ENCODE peak calls at places on chromosomes 1 and 21, in eight cellular contexts. X, F, K, H, O, D, M and U are unnamed samples.

GRCh38 chr1:227033880-227034279 is 93.8 kb downstream of the COQ8A start:
- DNase-seq in D (no peak), H (no peak), O (no peak), M (no peak), F (no peak), K (no peak), X (no peak), U (no peak)

GRCh38 chr1:117610036-117610435 is 4.2 kb downstream of the TENT5C start:
- DNase-seq in F (no peak), X (no peak), M (no peak), H (no peak), D (peak), O (no peak), K (no peak), U (no peak)

GRCh38 chr21:43585924-43586411 is 73.3 kb downstream of the HSF2BP start:
- DNase-seq in F (no peak), O (peak), H (no peak), D (peak), K (peak), X (peak), M (no peak), U (peak)

GRCh38 chr1:26768755-26769154 is 19.0 kb upstream of the PIGV start:
- DNase-seq in K (no peak), F (no peak), O (peak), H (no peak), M (no peak), D (no peak), X (peak), U (no peak)

GRCh38 chr1:11335417-11336070 is 62.5 kb downstream of the UBIAD1 start:
- DNase-seq in X (no peak), D (no peak), H (no peak), O (no peak), M (no peak), K (no peak), F (peak), U (no peak)

GRCh38 chr1:162251102-162251501 is 125.6 kb downstream of the SPATA46 start:
- DNase-seq in O (no peak), X (no peak), K (no peak), F (no peak), D (no peak), H (no peak), M (no peak), U (no peak)

GRCh38 chr1:24983006-24983680 is 53.1 kb upstream of the RUNX3 start:
- DNase-seq in H (no peak), K (no peak), M (no peak), D (no peak), O (no peak), F (no peak), X (no peak), U (no peak)

GRCh38 chr1:36759355-36759754 is 275.0 kb downstream of the GRIK3 start:
- DNase-seq in H (no peak), D (no peak), O (no peak), F (no peak), X (no peak), M (no peak), K (no peak), U (no peak)

GRCh38 chr1:216606047-216606637 is 117.1 kb downstream of the ESRRG start:
- DNase-seq in O (no peak), F (no peak), H (no peak), K (no peak), M (no peak), X (no peak), D (no peak), U (no peak)

GRCh38 chr1:96980448-96980847 is 258.9 kb downstream of the PTBP2 start:
- DNase-seq in F (no peak), O (no peak), H (no peak), K (no peak), D (no peak), M (no peak), X (no peak), U (no peak)

GRCh38 chr1:62175568-62176179 is 19.0 kb upstream of the L1TD1 start:
- DNase-seq in O (peak), M (peak), X (peak), H (no peak), D (no peak), F (peak), K (no peak), U (peak)
- TF ChIP-seq CTCF in O (peak), M (peak), X (peak), H (peak), D (peak), F (peak), K (peak), U (peak)

GRCh38 chr21:35525443-35525842 is 476.3 kb upstream of the RUNX1 start:
- DNase-seq in O (no peak), X (no peak), F (no peak), K (no peak), H (no peak), D (no peak), M (peak), U (peak)
- H3K27ac ChIP-seq in O (no peak), X (no peak), F (no peak), K (no peak), H (no peak), D (no peak), M (no peak), U (no peak)

DNA sequence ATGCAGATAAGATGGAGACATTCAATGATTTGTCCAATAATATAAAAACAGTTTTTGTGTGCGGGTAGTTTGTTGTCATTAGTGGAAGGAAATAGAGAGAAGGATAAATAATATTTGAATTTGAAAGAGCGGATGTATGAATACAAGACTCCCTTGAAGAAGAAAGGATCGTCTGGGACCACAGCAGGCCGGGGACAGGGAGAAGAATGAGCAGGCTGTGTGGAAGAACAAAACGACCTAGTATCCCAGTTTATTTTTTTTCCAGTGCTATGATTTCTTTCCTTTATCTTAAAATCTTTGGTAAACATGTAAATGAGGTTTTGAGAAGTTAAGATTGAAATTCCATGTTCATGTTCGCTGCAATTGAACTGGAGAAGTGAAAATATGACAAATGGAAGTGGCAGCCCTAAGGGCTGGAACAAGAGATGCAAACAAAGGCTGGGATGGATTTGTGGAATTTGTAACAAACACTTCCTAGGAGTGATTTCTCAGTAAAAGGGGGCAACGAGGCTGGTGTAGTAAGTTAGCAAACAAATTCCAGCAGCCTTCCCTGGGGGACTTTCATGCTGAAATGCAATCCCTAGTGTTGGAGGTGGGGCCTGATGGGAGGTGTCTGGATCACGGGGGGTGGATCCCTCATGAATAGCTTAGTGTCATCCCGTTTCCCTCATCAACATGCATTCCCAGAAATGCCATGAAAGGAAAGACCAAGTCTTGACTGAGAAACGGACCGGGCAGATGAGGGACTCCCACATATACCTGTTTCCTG is 10.2 kb upstream of the IFI16 start:
- DNase-seq in F (peak), D (peak), M (no peak), K (no peak), O (peak), H (no peak), X (peak), U (peak)
- TF ChIP-seq CTCF in F (no peak), D (no peak), M (no peak), K (no peak), O (no peak), H (no peak), X (no peak), U (no peak)

GRCh38 chr1:224481601-224482000 is 47.0 kb upstream of the WDR26 start:
- DNase-seq in H (no peak), O (no peak), D (no peak), K (no peak), M (no peak), X (no peak), F (no peak), U (no peak)
- H3K27ac ChIP-seq in H (no peak), O (no peak), D (no peak), K (no peak), M (no peak), X (no peak), F (no peak), U (peak)

GRCh38 chr1:157135646-157136045 is 2.5 kb downstream of the ETV3 start:
- DNase-seq in X (no peak), K (no peak), O (no peak), M (no peak), D (no peak), H (no peak), F (no peak), U (no peak)

GRCh38 chr1:157135070-157135469 is 3.1 kb downstream of the ETV3 start:
- DNase-seq in F (no peak), M (no peak), K (no peak), D (no peak), X (no peak), O (no peak), H (no peak), U (no peak)

GRCh38 chr1:157137773-157138219 is 399 bp downstream of the ETV3 start:
- DNase-seq in O (no peak), D (no peak), H (no peak), F (no peak), M (no peak), X (no peak), K (no peak), U (peak)

GRCh38 chr1:157137051-157137772 is 983 bp downstream of the ETV3 start:
- DNase-seq in O (no peak), X (no peak), F (peak), H (peak), D (no peak), K (no peak), M (peak), U (peak)

GRCh38 chr1:157136133-157136532 is 2.1 kb downstream of the ETV3 start:
- DNase-seq in K (no peak), O (no peak), D (no peak), H (no peak), F (no peak), M (no peak), X (no peak), U (peak)
- TF ChIP-seq CTCF in K (no peak), O (no peak), D (no peak), H (no peak), F (no peak), M (no peak), X (no peak), U (no peak)

GRCh38 chr1:183609313-183609712 is 19.1 kb upstream of the NCF2 start:
- DNase-seq in F (peak), M (peak), H (peak), K (peak), X (peak), O (peak), D (peak), U (no peak)

GRCh38 chr1:183607322-183607980 is 17.2 kb upstream of the NCF2 start:
- DNase-seq in K (no peak), O (no peak), F (no peak), H (no peak), M (no peak), X (no peak), D (no peak), U (no peak)

GRCh38 chr1:183611021-183611420 is 20.8 kb upstream of the NCF2 start:
- DNase-seq in M (no peak), F (no peak), H (no peak), X (no peak), K (no peak), D (no peak), O (no peak), U (no peak)

GRCh38 chr1:183612407-183612806 is 22.1 kb upstream of the NCF2 start:
- DNase-seq in K (no peak), O (no peak), D (no peak), F (no peak), M (no peak), X (no peak), H (no peak), U (no peak)

GRCh38 chr1:183610053-183610452 is 19.8 kb upstream of the NCF2 start:
- DNase-seq in D (no peak), M (no peak), K (no peak), X (no peak), O (no peak), H (no peak), F (no peak), U (no peak)
- H3K27ac ChIP-seq in D (peak), M (no peak), K (peak), X (no peak), O (peak), H (no peak), F (peak), U (no peak)

GRCh38 chr1:46248122-46248920 is 758 bp downstream of the RAD54L start:
- DNase-seq in K (no peak), F (peak), X (peak), M (peak), D (peak), H (peak), O (no peak), U (peak)

GRCh38 chr1:46242918-46243317 is 4.6 kb upstream of the RAD54L start:
- DNase-seq in X (no peak), O (no peak), D (no peak), K (no peak), H (no peak), F (no peak), M (no peak), U (no peak)

GRCh38 chr1:46247433-46248121 is at the start of gene RAD54L:
- DNase-seq in O (peak), K (peak), X (peak), D (peak), H (peak), F (peak), M (peak), U (peak)

GRCh38 chr1:46244656-46245371 is 2.7 kb upstream of the RAD54L start:
- DNase-seq in H (no peak), X (no peak), K (no peak), M (peak), F (no peak), D (no peak), O (no peak), U (peak)

DNA sequence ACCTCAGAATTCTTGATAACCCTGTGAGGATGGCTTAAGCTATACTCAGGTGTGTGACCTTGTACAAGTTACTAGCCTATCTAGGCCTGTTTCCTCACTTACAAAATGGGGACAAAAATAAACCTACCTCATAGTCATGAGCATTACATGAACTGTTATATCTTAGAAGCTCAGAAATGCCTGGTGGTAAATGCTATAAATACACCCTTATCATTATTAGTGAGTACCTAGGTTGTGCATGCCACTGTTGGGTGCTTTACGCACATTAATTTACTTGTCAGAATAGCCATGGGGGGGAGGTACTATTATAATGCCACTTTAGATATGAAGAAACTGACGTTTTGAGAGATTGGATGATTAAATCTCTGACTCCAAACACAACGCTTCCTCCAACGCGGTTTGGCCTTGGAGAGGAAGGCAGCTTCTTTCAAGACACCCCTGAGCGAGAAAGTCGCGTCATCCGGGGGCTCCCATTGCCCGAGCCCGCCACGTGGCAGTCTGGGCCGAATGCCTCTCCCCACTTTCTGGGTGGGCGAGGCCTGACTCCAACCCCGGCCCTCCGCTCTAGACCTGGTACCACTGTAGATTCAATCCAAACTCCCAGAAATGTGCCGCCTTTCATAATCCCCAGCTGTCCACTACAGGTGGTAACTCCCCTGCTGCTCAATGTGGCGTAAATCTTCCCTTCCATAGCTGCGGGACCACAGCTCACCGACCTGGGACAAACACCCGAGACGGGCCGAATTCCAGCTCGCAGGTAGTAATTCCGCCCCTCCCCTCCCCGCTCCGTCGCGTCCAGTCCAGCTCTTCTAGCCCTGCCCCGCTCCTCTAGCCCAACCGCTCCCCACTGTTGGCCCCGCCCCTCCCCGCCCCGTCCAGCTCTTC is 773 bp upstream of the RAD54L start:
- DNase-seq in D (no peak), H (peak), M (peak), F (peak), K (peak), X (no peak), O (peak), U (peak)
- TF ChIP-seq CTCF in D (no peak), H (no peak), M (no peak), F (no peak), K (no peak), X (no peak), O (no peak), U (no peak)

GRCh38 chr1:64877151-64877550 is 89.2 kb downstream of the JAK1 start:
- DNase-seq in D (no peak), M (no peak), K (no peak), O (no peak), H (no peak), X (no peak), F (no peak), U (no peak)
- H3K27ac ChIP-seq in D (no peak), M (no peak), K (no peak), O (no peak), H (no peak), X (peak), F (no peak), U (no peak)